ENCODE peak calls at places on chromosomes 13 and 19, in six cellular contexts. Q is cardiac muscle cell, N is lower lobe of right lung, R is cardiac fibroblast, I is psoas muscle, D is retinal pigment epithelial cell. P is an unnamed sample.

GRCh38 chr19:14515501-14516047 is 2.6 kb downstream of the DNAJB1 start:
- DNase-seq in R (no peak), D (no peak), N (no peak), I (no peak), Q (no peak), P (no peak)

GRCh38 chr13:45021250-45021649 is 31.9 kb downstream of the GPALPP1 start:
- DNase-seq in N (no peak), I (no peak), D (no peak), Q (no peak), R (no peak), P (no peak)

GRCh38 chr13:102847272-102848234 is 1.7 kb downstream of the ERCC5 start:
- DNase-seq in N (no peak), Q (peak; percentile 35), I (no peak), R (peak; percentile 66), D (no peak), P (peak; percentile 59)

GRCh38 chr13:48828962-48829405 is 146.7 kb upstream of the FNDC3A start:
- DNase-seq in I (no peak), N (no peak), Q (no peak), R (peak; percentile 45), D (peak; percentile 50), P (no peak)

GRCh38 chr13:29154390-29154789 is 334.3 kb downstream of the MTUS2 start:
- DNase-seq in I (no peak), D (no peak), Q (no peak), R (no peak), N (no peak), P (no peak)

GRCh38 chr19:56856822-56857221 is 16.3 kb upstream of the PEG3 start:
- DNase-seq in Q (no peak), N (no peak), R (no peak), I (no peak), D (no peak), P (no peak)

GRCh38 chr13:31476266-31476665 is 263.1 kb upstream of the RXFP2 start:
- DNase-seq in D (peak; percentile 2), R (peak; percentile 72), N (no peak), Q (peak; percentile 35), I (no peak), P (peak; percentile 79)

GRCh38 chr13:101515504-101515903 is 63.0 kb downstream of the ITGBL1 start:
- DNase-seq in N (no peak), Q (no peak), D (no peak), I (no peak), R (no peak), P (no peak)

GRCh38 chr13:30454991-30455390 is 10.7 kb downstream of the HMGB1 start:
- DNase-seq in Q (no peak), I (no peak), N (no peak), R (no peak), D (no peak), P (no peak)

DNA sequence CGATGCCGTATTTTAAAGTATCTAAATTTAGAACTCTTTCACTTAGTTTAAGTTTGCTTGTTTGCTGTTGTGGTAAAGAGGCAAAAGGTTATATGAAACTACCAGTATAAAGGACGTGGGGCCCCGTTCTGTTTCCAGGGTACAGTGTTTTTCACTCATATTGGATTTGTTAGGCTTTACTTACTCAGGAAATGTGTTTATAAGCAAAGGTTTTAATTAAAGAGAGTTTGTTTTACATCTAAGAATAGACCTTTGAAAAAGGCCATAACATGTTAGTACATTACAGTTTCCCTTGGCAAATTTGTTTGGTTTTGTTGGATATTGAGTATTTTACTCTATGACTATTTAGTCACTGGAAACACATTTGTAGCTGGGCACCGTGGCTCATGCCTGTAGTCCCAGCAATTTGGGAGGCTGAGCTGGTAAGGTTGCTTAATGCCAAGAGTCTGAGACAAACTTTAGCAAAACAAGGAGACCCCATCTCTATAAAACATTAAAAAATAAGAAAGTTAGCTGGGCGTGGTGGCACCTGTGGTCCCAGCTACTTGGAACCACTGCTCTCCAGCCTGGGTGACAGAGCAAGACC is 7.1 kb downstream of the DGKH start:
- DNase-seq in Q (no peak), D (no peak), I (no peak), N (no peak), R (no peak), P (no peak)
- H3K4me3 ChIP-seq in Q (no peak overlapping the region), D (no peak overlapping the region), I (peak overlapping the region; percentile 17), N (no peak overlapping the region), R (no peak overlapping the region), P (no peak overlapping the region)

GRCh38 chr13:112713517-112714253 is 23.8 kb downstream of the ATP11A start:
- DNase-seq in R (no peak), N (no peak), Q (no peak), I (no peak), D (no peak), P (no peak)

GRCh38 chr13:112710855-112711527 is 21.2 kb downstream of the ATP11A start:
- DNase-seq in I (peak; percentile 42), D (no peak), N (no peak), Q (no peak), R (no peak), P (no peak)

GRCh38 chr13:112712451-112712881 is 22.6 kb downstream of the ATP11A start:
- DNase-seq in Q (no peak), I (no peak), D (no peak), R (no peak), N (no peak), P (no peak)

GRCh38 chr13:112709825-112710783 is 20.3 kb downstream of the ATP11A start:
- DNase-seq in N (no peak), D (no peak), Q (no peak), R (no peak), I (no peak), P (no peak)

DNA sequence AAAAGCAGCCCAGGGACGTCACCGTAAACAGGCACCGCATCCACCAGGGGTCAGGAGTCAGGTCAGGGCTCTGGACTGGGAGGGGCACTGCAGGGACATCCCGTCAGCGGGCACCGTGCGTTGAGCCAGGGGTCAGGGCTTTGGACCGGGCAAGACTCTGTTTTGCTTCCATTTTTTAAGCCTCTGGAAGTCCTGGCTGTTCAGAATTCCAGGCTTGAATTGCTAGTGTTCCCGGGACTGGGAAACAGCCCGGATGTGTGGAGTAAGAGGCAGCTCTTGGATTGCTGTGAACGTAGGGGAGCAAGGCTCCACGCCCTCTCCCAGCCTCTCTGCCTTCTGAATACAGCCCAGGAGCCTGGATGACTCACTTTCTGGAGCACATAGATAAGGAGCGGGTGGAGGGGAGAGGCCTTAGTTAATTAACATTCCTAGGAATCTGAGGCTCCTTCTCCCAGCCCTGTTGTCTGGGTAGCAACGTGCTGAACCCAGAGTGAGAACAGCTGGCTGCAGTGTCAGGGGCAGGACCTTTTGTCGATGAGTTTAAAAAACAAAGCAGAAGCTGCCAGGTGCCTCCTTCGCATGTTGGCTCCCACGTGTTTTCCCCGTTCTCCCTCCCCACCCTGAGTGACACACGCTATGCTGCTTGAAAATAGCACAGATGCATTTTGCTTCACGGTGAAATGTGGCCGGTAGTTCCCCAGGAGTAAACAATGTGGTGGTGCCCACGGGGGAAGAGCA is 21.9 kb downstream of the ATP11A start:
- DNase-seq in Q (peak; percentile 87), R (peak; percentile 86), D (peak; percentile 97), I (peak; percentile 83), N (peak; percentile 84), P (peak; percentile 90)
- TF ChIP-seq CTCF in Q (peak; percentile 25), R (no peak), D (peak; percentile 24), I (peak; percentile 18), N (peak; percentile 28), P (no peak)

GRCh38 chr19:13010038-13010991 is 15.0 kb downstream of the NFIX start:
- DNase-seq in N (no peak), Q (no peak), D (no peak), I (peak; percentile 71), R (no peak), P (no peak)

GRCh38 chr19:13010992-13011652 is 15.8 kb downstream of the NFIX start:
- DNase-seq in N (no peak), I (no peak), R (no peak), Q (no peak), D (no peak), P (no peak)

GRCh38 chr19:13012390-13012689 is 17.1 kb downstream of the NFIX start:
- DNase-seq in N (no peak), R (no peak), D (no peak), Q (no peak), I (no peak), P (no peak)

GRCh38 chr19:13012690-13013608 is 17.7 kb downstream of the NFIX start:
- DNase-seq in Q (no peak), N (no peak), R (peak; percentile 76), D (no peak), I (peak; percentile 84), P (peak; percentile 75)

DNA sequence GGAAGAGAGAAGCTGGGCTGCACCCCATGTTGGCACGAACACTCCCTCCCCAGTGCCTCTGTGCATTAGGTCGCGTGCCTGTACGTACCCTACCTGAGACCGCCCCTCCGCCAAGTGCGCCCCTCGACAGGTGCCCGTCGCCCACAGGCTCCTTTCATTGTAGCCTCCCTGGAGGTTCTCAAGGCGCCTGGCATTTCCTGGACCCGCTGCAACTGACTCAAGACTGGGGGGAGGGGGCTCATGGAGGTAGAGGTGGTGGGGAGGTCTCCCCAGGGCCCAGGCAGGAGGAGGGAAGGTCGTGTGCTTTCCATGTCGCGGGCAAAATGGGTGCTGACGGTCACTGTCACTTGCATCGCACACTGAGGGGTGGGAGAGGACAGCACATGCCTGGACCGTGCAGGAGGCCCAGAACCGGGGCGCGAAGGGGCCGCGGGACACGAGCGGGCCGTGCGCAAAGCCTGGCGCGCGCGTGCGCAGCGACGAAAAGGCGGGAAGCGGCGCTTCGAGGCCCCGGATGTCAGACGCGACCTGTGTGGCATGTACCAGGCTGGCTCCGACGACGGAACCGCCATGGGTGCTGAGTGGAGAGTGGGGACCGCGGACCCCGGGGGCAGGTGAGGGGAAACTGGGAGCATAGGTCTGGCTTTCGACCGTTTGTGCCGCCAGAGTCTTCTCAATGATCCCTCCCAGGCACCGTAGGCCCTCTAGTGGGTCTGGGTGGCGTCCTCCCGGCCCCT is 16.5 kb downstream of the NFIX start:
- DNase-seq in I (no peak), Q (no peak), N (no peak), D (no peak), R (no peak), P (no peak)
- H3K4me3 ChIP-seq in I (peak overlapping the region; percentile 70), Q (no peak overlapping the region), N (no peak overlapping the region), D (no peak overlapping the region), R (no peak overlapping the region), P (no peak overlapping the region)

DNA sequence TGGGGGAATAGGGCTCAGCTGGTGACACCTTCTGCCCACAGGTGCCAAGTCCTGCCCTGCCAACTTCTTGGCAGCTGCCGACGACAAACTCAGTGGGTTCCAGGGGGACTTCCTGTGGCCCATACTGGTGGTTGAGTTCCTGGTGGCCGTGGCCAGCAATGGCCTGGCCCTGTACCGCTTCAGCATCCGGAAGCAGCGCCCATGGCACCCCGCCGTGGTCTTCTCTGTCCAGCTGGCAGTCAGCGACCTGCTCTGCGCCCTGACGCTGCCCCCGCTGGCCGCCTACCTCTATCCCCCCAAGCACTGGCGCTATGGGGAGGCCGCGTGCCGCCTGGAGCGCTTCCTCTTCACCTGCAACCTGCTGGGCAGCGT is 2.1 kb downstream of the P2RY11 start:
- DNase-seq in R (peak; percentile 10), I (no peak), N (peak; percentile 46), D (no peak), Q (no peak), P (no peak)
- TF ChIP-seq CTCF in R (no peak), I (no peak), N (no peak), D (no peak), Q (no peak), P (no peak)

DNA sequence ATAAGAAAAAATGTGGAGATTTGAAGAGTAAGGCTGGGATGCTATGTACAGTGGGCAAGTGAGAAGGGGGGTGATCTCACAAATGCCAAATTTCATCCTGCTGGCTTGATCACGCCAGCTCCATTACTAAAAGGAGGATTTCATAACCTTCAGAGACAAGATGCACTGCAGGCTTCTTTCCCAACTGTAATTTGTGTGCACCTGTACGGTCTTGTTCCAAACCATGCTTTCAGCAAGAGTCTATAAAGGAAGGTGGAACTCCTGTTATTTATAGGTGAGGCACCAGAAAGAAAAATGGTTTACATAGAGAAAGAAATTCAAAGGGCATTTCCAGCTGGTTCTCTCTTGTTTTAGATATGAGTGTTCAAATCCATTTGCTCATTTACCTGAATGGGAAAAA is 13.3 kb downstream of the EFNB2 start:
- DNase-seq in N (no peak), D (no peak), Q (no peak), R (no peak), I (no peak), P (no peak)
- H3K4me3 ChIP-seq in N (no peak overlapping the region), D (no peak overlapping the region), Q (no peak overlapping the region), R (no peak overlapping the region), I (no peak overlapping the region), P (no peak overlapping the region)

GRCh38 chr19:33397536-33398360 is 24.2 kb downstream of the CEBPG start:
- DNase-seq in Q (no peak), R (no peak), N (peak; percentile 34), D (no peak), I (no peak), P (no peak)
- TF ChIP-seq CTCF in Q (peak; percentile 42), R (peak; percentile 28), N (no peak), D (peak; percentile 21), I (no peak), P (peak; percentile 61)